ENCODE peak calls at places on chromosomes 16 and 17, in four cellular contexts. I is uterus, S is mesendoderm, F is H9. T is an unnamed sample.

GRCh38 chr16:12087901-12088364 is 111.4 kb downstream of the SNX29 start:
- DNase-seq in I (no peak), S (no peak), F (no peak), T (peak; percentile 69)

GRCh38 chr16:1426734-1427451 is 4.0 kb upstream of the PERCC1 start:
- DNase-seq in I (no peak), S (peak; percentile 51), F (peak; percentile 53), T (no peak)

GRCh38 chr17:63035271-63035670 is 69.2 kb downstream of the TANC2 start:
- DNase-seq in I (no peak), S (no peak), F (no peak), T (no peak)

GRCh38 chr17:40475234-40476210 is 25.9 kb downstream of the TNS4 start:
- DNase-seq in I (no peak), S (no peak), F (peak; percentile 57), T (no peak)

GRCh38 chr16:11072420-11073153 is 128.2 kb downstream of the CLEC16A start:
- DNase-seq in I (no peak), S (no peak), F (no peak), T (no peak)

GRCh38 chr17:44122825-44123355 is 551 bp downstream of the HDAC5 start:
- DNase-seq in I (no peak), S (peak; percentile 65), F (no peak), T (no peak)

GRCh38 chr17:49922095-49922494 is 46.9 kb upstream of the DLX4 start:
- DNase-seq in I (no peak), S (no peak), F (no peak), T (no peak)

GRCh38 chr17:9598661-9599060 is 22.2 kb downstream of the CFAP52 start:
- DNase-seq in I (no peak), S (no peak), F (no peak), T (peak; percentile 34)

GRCh38 chr17:66580178-66580577 is 254.7 kb upstream of the CACNG5 start:
- DNase-seq in I (peak; percentile 58), S (peak; percentile 57), F (peak; percentile 43), T (peak; percentile 79)

GRCh38 chr16:30054959-30055553 is 10.5 kb upstream of the ALDOA start:
- DNase-seq in I (no peak), S (peak; percentile 80), F (peak; percentile 86), T (no peak)

GRCh38 chr17:44360826-44361225 is 2.8 kb downstream of the FAM171A2 start:
- DNase-seq in I (peak; percentile 76), S (peak; percentile 56), F (no peak), T (peak; percentile 55)

GRCh38 chr17:44198721-44199552 is 747 bp downstream of the ATXN7L3 start:
- DNase-seq in I (peak; percentile 54), S (peak; percentile 66), F (peak; percentile 80), T (peak; percentile 77)

GRCh38 chr16:50520451-50521245 is 27.5 kb upstream of the NKD1 start:
- DNase-seq in I (no peak), S (no peak), F (peak; percentile 14), T (no peak)

GRCh38 chr16:14405611-14406537 is 224.2 kb downstream of the PARN start:
- DNase-seq in I (no peak), S (peak; percentile 72), F (peak; percentile 96), T (no peak)

GRCh38 chr16:14202697-14203096 is 131.6 kb downstream of the MRTFB start:
- DNase-seq in I (no peak), S (peak; percentile 31), F (no peak), T (no peak)

GRCh38 chr16:4570688-4571321 is 14.7 kb downstream of the C16orf96 start:
- DNase-seq in I (no peak), S (peak; percentile 91), F (peak; percentile 92), T (no peak)

GRCh38 chr16:22296225-22297113 is 740 bp upstream of the POLR3E start:
- DNase-seq in I (no peak), S (peak; percentile 27), F (no peak), T (no peak)

GRCh38 chr17:11948791-11949190 is 48.5 kb downstream of the ZNF18 start:
- DNase-seq in I (no peak), S (no peak), F (no peak), T (peak; percentile 56)

DNA sequence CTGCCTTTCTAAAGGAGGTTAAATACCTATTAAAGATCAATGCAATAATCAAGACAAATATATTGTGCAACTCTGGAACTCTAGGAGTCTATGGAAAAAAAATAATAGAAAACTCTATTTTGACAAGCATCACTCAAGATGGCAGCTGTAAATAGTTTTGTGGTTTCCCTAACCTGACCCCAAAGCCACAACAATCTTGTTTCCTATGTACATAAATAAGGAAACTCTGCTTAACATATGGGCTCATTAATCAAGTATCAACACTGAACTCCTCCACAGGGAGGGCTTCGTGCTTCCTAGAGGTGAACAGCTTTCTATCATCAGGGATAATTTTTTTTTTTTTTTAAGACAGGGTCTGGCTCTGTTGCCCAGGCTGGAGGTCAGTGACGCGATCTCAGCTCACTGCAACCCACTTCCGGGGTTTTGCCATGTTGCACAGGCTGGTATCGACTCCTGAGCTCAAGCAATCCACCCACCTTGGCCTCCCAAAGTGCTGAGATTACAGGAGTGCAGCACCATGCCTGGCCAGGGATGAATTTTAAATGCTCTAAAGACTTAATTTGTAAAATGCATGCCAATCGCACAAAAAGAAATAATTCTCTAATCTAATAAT is 42.5 kb downstream of the ARHGAP17 start:
- DNase-seq in I (no peak), S (no peak), F (no peak), T (no peak)
- H3K4me1 ChIP-seq in I (no peaks in the 10 kb centered on the region), S (no peaks in the 10 kb centered on the region), F (no peaks in the 10 kb centered on the region), T (no peaks in the 10 kb centered on the region)

GRCh38 chr16:7317982-7318381 is 14.7 kb upstream of the RBFOX1 start:
- DNase-seq in I (no peak), S (no peak), F (no peak), T (no peak)

GRCh38 chr16:7319514-7319913 is 13.1 kb upstream of the RBFOX1 start:
- DNase-seq in I (no peak), S (no peak), F (no peak), T (no peak)

GRCh38 chr16:7324306-7324705 is 8.3 kb upstream of the RBFOX1 start:
- DNase-seq in I (no peak), S (no peak), F (no peak), T (no peak)

GRCh38 chr16:7318661-7319060 is 14.0 kb upstream of the RBFOX1 start:
- DNase-seq in I (no peak), S (no peak), F (no peak), T (no peak)

GRCh38 chr16:7321661-7322060 is 11.0 kb upstream of the RBFOX1 start:
- DNase-seq in I (no peak), S (peak; percentile 79), F (peak; percentile 40), T (no peak)
- H3K27ac ChIP-seq in I (no peak overlapping the region), S (no peak overlapping the region), F (no peak overlapping the region), T (no peak overlapping the region)

DNA sequence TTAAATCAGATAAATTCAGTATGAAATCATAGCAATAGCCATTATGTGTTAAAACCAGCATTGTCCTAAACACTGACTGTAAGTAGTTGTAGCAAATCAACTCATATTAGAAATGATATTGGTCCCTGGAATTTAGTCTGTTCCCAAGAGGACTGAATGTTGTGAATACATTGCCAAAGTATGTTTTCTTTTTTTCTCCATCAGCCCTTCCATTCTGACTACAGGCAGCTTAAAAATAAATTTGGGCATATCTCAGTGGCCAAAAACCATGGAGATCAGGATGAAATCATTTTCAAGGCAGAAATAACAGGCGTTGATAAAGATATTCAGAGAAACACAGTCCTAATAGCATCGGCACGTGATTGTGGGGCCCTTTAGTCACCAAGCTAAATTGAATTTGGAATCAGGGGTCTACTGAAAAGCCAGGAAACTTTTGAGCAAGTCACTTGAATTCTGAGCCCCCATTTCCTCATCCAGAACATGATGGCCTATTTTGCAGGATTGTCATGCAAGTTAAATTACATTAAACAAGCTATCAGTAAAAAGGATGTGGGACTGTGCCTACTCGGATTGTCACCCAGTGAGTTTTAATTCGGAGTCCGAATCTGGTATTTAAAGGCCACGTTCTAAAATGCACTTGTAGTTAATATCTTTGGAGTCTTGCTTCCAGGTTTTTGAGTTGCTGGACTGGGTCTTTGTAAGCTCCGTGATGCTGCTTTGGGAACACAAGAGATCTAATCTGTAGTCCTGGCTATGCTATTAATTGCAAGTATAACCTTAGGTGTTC is 17.0 kb downstream of the HLF start:
- DNase-seq in I (no peak), S (no peak), F (no peak), T (no peak)
- H3K4me1 ChIP-seq in I (peaks cover 10% of the 10 kb centered on the region), S (no peaks in the 10 kb centered on the region), F (no peaks in the 10 kb centered on the region), T (peaks cover 38% of the 10 kb centered on the region)

DNA sequence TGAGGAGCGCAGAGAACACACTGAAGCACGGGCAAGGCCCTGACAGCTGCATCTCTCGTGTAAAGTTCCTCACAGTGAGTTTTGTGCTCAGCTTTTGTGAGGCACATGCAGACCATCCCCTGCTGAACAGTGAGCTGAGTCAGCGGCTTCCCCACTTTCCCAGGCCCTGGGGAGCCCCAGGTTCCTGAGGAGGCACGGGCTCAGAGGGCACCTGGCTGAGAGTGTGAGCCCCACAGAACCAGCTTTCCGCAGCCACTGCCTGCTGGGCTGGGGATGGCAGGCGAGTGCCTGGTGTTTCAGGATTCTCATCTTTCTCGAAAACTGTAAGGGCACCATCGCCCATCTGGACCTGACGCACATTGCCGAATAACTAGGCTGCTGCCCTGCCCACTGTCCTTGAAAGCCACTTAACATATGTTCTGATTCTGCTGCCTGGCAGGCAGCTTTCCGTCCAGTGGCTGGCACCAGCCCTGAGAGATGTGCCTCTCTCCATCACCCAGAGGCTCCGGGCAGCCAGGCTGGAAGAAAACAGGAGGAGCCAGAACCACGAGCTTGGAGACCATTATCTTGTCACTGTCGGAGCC is 266.7 kb upstream of the FOXF1 start:
- DNase-seq in I (no peak), S (no peak), F (no peak), T (no peak)
- H3K27ac ChIP-seq in I (no peak overlapping the region), S (no peak overlapping the region), F (no peak overlapping the region), T (no peak overlapping the region)